ENCODE peak calls at places on chromosomes 6 and 20, in seven cellular contexts. V is neural progenitor cell, O is heart right ventricle, S is tibial nerve, Z is spleen, A is pancreas, P is aorta. C is an unnamed sample.

GRCh38 chr6:38146021-38146657 is 326.6 kb downstream of the ZFAND3 start:
- DNase-seq in V (no peak), O (no peak), S (no peak), Z (no peak), A (no peak), P (no peak), C (no peak)

GRCh38 chr20:40880063-40880715 is 148.4 kb upstream of the TOP1 start:
- DNase-seq in V (no peak), O (no peak), S (no peak), Z (no peak), A (no peak), P (no peak), C (no peak)

GRCh38 chr20:62390306-62391164 is 3.6 kb downstream of the RPS21 start:
- DNase-seq in V (no peak), O (no peak), S (no peak), Z (no peak), A (no peak), P (no peak), C (no peak)

GRCh38 chr6:6890400-6890858 is 217.3 kb upstream of the RREB1 start:
- DNase-seq in V (peak; percentile 57), O (peak; percentile 48), S (no peak), Z (no peak), A (peak; percentile 56), P (no peak), C (no peak)

GRCh38 chr6:73870907-73871306 is 174.9 kb downstream of the CD109 start:
- DNase-seq in V (no peak), O (no peak), S (no peak), Z (no peak), A (no peak), P (no peak), C (no peak)

GRCh38 chr6:786946-787763 is 94.2 kb upstream of the EXOC2 start:
- DNase-seq in V (peak; percentile 20), O (no peak), S (no peak), Z (no peak), A (no peak), P (no peak), C (no peak)

GRCh38 chr6:126267621-126268020 is 72.3 kb upstream of the CENPW start:
- DNase-seq in V (no peak), O (no peak), S (no peak), Z (no peak), A (no peak), P (no peak), C (no peak)

GRCh38 chr6:2229742-2230141 is 15.7 kb downstream of the GMDS start:
- DNase-seq in V (peak; percentile 25), O (no peak), S (no peak), Z (no peak), A (no peak), P (no peak), C (no peak)

GRCh38 chr6:161660666-161661571 is 387.1 kb upstream of the AGPAT4 start:
- DNase-seq in V (no peak), O (no peak), S (no peak), Z (no peak), A (no peak), P (no peak), C (no peak)

GRCh38 chr6:107822154-107823046 is 1.7 kb downstream of the SCML4 start:
- DNase-seq in V (no peak), O (no peak), S (no peak), Z (no peak), A (no peak), P (no peak), C (no peak)

GRCh38 chr6:151757506-151757955 is 50.0 kb upstream of the ESR1 start:
- DNase-seq in V (no peak), O (no peak), S (no peak), Z (no peak), A (no peak), P (no peak), C (no peak)

GRCh38 chr6:167350731-167351655 is 26.1 kb downstream of the TTLL2 start:
- DNase-seq in V (peak; percentile 90), O (peak; percentile 67), S (peak; percentile 51), Z (peak; percentile 90), A (peak; percentile 73), P (peak; percentile 87), C (peak; percentile 18)

DNA sequence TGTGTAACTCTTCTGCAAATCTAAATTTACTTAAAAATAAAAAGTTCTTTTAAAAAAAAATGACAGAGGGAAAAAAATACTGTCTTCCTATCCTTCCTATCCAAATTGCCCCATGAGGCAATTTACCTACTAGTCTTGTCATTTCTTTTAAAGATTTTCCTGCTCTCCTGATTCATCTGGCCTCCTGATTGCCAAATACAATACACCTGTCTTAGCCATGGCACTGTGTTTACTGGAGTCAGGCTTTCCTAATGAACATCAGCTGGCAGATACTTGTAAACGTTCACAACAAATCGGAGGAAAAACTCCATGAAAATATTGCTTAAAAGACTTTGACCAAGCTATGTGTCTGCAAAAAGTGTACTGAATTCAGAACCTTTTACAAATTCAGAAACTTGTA is 21.5 kb downstream of the TM9SF4 start:
- DNase-seq in V (no peak), O (no peak), S (no peak), Z (no peak), A (no peak), P (no peak), C (no peak)
- H3K36me3 ChIP-seq in V (no peaks in the 10 kb centered on the region), O (peaks cover 37% of the 10 kb centered on the region), S (no peaks in the 10 kb centered on the region), Z (peaks cover 64% of the 10 kb centered on the region), A (no peaks in the 10 kb centered on the region), P (no peaks in the 10 kb centered on the region), C (peaks cover 1% of the 10 kb centered on the region)

GRCh38 chr20:1462001-1462400 is 4.6 kb downstream of the NSFL1C start:
- DNase-seq in V (no peak), O (no peak), S (no peak), Z (no peak), A (no peak), P (no peak), C (no peak)

GRCh38 chr20:1457992-1458391 is 8.7 kb downstream of the NSFL1C start:
- DNase-seq in V (no peak), O (no peak), S (no peak), Z (no peak), A (no peak), P (no peak), C (no peak)

GRCh38 chr20:1460275-1460674 is 6.4 kb downstream of the NSFL1C start:
- DNase-seq in V (no peak), O (no peak), S (no peak), Z (no peak), A (no peak), P (no peak), C (no peak)

GRCh38 chr20:1451092-1451491 is 15.6 kb downstream of the NSFL1C start:
- DNase-seq in V (no peak), O (no peak), S (no peak), Z (no peak), A (no peak), P (no peak), C (no peak)

DNA sequence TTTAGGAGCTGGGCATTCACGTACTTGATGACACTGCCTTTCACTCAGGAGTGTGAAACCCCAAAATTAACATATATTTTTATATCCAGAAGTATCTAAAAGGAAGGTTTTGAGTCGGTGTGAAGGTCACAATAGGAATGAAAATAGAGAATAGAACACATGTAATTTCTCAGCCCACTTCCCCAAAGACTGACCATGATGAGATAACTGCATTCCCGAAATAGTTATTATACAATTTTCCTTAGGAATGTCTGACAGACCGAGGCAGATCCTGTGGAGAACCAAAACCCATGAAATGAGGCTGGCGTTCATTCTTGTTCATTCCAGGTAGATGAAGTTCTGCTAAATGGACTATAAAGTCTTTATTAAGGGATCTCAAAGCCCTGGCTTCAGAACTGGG is 10.3 kb downstream of the NSFL1C start:
- DNase-seq in V (no peak), O (no peak), S (no peak), Z (no peak), A (no peak), P (no peak), C (no peak)
- H3K36me3 ChIP-seq in V (peaks cover 21% of the 10 kb centered on the region), O (peaks cover 100% of the 10 kb centered on the region), S (peaks cover 29% of the 10 kb centered on the region), Z (peaks cover 100% of the 10 kb centered on the region), A (peaks cover 9% of the 10 kb centered on the region), P (peaks cover 12% of the 10 kb centered on the region), C (peaks cover 13% of the 10 kb centered on the region)

GRCh38 chr20:479487-479886 is 17.2 kb upstream of the TBC1D20 start:
- DNase-seq in V (no peak), O (no peak), S (no peak), Z (no peak), A (no peak), P (no peak), C (no peak)
- H3K36me3 ChIP-seq in V (peaks cover 6% of the 10 kb centered on the region), O (peaks cover 57% of the 10 kb centered on the region), S (peaks cover 10% of the 10 kb centered on the region), Z (peaks cover 65% of the 10 kb centered on the region), A (no peaks in the 10 kb centered on the region), P (peaks cover 2% of the 10 kb centered on the region), C (peaks cover 1% of the 10 kb centered on the region)

DNA sequence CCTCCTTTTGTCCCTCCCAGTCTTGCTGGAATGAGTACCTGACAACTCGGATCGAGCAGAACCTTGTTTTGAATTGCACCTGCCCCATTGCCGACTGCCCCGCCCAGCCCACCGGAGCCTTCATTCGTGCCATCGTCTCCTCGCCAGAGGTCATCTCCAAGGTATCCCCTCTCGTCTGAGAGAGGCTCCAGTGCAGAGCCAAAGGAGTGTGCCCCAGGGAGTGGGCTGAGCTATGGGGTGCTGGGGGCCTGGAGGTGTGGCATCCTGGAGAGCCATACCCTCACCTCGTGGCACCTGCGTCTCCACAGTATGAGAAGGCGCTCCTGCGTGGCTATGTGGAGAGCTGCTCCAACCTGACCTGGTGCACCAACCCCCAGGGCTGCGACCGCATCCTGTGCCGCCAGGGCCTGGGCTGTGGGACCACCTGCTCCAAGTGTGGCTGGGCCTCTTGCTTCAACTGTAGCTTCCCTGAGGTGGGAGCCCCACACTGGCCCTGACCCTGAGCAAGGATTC is 8.8 kb downstream of the DNPH1 start:
- DNase-seq in V (no peak), O (no peak), S (no peak), Z (no peak), A (no peak), P (peak; percentile 54), C (no peak)
- H3K36me3 ChIP-seq in V (no peaks in the 10 kb centered on the region), O (peaks cover 90% of the 10 kb centered on the region), S (peaks cover 9% of the 10 kb centered on the region), Z (peaks cover 84% of the 10 kb centered on the region), A (no peaks in the 10 kb centered on the region), P (no peaks in the 10 kb centered on the region), C (peaks cover 5% of the 10 kb centered on the region)

DNA sequence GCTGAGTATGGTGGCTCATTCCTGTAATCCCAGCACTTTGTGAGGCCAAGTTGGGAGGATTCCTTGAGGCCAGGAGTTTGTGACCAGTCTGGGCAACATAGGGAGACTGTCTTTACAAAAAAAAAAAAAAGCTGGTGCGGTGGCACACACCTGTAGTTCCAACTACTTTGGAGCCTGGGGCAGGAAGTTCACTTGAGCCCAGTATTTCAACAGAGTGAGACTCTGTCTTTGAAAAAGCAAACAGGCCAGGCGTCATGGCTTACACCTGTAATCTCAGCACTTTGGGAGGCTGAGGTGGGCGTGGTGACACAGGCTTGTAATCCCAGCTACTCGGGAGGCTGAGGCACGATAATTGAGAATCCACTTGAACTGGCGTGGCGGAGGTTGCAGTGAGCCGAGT is 28.7 kb downstream of the MYBL2 start:
- DNase-seq in V (no peak), O (no peak), S (no peak), Z (no peak), A (no peak), P (no peak), C (no peak)
- H3K36me3 ChIP-seq in V (peaks cover 4% of the 10 kb centered on the region), O (no peaks in the 10 kb centered on the region), S (no peaks in the 10 kb centered on the region), Z (peaks cover 55% of the 10 kb centered on the region), A (no peaks in the 10 kb centered on the region), P (no peaks in the 10 kb centered on the region), C (peaks cover 2% of the 10 kb centered on the region)

DNA sequence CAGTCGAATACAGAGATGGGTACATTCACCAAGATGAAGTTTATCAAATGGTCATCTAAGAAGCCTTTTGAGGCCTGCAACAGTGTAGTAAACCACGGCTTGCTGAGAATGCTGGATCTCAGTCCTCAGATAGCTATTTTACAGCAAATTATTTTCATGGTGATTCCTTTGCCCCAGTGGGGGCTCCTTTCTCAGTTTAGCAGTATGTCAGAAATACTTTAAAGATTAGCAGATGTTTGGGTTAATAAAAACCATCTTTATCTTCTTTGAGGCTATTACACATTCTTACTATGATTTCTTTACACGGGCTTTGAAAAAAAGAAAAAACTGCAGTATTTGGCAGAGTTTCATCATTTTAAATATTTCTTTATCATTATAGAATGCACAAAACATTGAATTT is 10.7 kb downstream of the MYLIP start:
- DNase-seq in V (no peak), O (no peak), S (no peak), Z (no peak), A (no peak), P (no peak), C (no peak)
- H3K36me3 ChIP-seq in V (peaks cover 10% of the 10 kb centered on the region), O (peaks cover 41% of the 10 kb centered on the region), S (peaks cover 17% of the 10 kb centered on the region), Z (peaks cover 70% of the 10 kb centered on the region), A (no peaks in the 10 kb centered on the region), P (no peaks in the 10 kb centered on the region), C (peaks cover under 1% of the 10 kb centered on the region)

C was measured in kidney epithelial cell.